ENCODE peak calls at places on chromosomes 7 and 10, in seven cellular contexts. One of them, this sample, is unnamed.
A peak's percentile ranks its signal among the peaks of the same experiment; 100 is the strongest.

GRCh38 chr7:46444266-46444665 is 523.2 kb upstream of the IGFBP3 start:
- DNase-seq in SK-N-SH: no peak
- DNase-seq in H1: no peak
- DNase-seq in GM12878: no peak
- DNase-seq in HepG2: no peak
- DNase-seq in K562: no peak
- DNase-seq in HCT116: peak; percentile 1
- DNase-seq in this sample: no peak

GRCh38 chr7:4789194-4790077 is 14.0 kb downstream of the AP5Z1 start:
- DNase-seq in HCT116: no peak
- DNase-seq in SK-N-SH: peak; percentile 53
- DNase-seq in HepG2: no peak
- DNase-seq in H1: no peak
- DNase-seq in GM12878: no peak
- DNase-seq in K562: no peak
- DNase-seq in this sample: no peak

GRCh38 chr10:48744587-48744986 is 59.9 kb downstream of the WDFY4 start:
- DNase-seq in H1: no peak
- DNase-seq in HCT116: no peak
- DNase-seq in K562: no peak
- DNase-seq in SK-N-SH: no peak
- DNase-seq in HepG2: no peak
- DNase-seq in GM12878: peak; percentile 82
- DNase-seq in this sample: no peak

GRCh38 chr7:150845471-150845870 is 6.8 kb upstream of the AOC1 start:
- DNase-seq in HepG2: no peak
- DNase-seq in GM12878: no peak
- DNase-seq in HCT116: no peak
- DNase-seq in H1: no peak
- DNase-seq in SK-N-SH: peak; percentile 69
- DNase-seq in K562: no peak
- DNase-seq in this sample: no peak

GRCh38 chr7:129422727-129423126 is 11.5 kb upstream of the STRIP2 start:
- DNase-seq in SK-N-SH: no peak
- DNase-seq in HCT116: no peak
- DNase-seq in GM12878: no peak
- DNase-seq in H1: no peak
- DNase-seq in K562: no peak
- DNase-seq in HepG2: no peak
- DNase-seq in this sample: no peak

GRCh38 chr10:104736006-104736405 is 94.9 kb downstream of the SORCS3 start:
- DNase-seq in GM12878: no peak
- DNase-seq in K562: no peak
- DNase-seq in H1: no peak
- DNase-seq in HepG2: no peak
- DNase-seq in HCT116: no peak
- DNase-seq in SK-N-SH: peak; percentile 30
- DNase-seq in this sample: no peak

GRCh38 chr7:116952640-116953371 is 495 bp upstream of the ST7 start:
- DNase-seq in SK-N-SH: peak; percentile 54
- DNase-seq in H1: peak; percentile 67
- DNase-seq in HepG2: peak; percentile 62
- DNase-seq in HCT116: peak; percentile 28
- DNase-seq in K562: peak; percentile 57
- DNase-seq in GM12878: no peak
- DNase-seq in this sample: peak; percentile 33

GRCh38 chr7:2036786-2037185 is 196.0 kb downstream of the MAD1L1 start:
- DNase-seq in HepG2: no peak
- DNase-seq in H1: no peak
- DNase-seq in K562: no peak
- DNase-seq in GM12878: no peak
- DNase-seq in SK-N-SH: peak; percentile 23
- DNase-seq in HCT116: no peak
- DNase-seq in this sample: no peak

GRCh38 chr7:22356855-22357310 is at the start of gene RAPGEF5:
- DNase-seq in GM12878: no peak
- DNase-seq in SK-N-SH: peak; percentile 94
- DNase-seq in K562: no peak
- DNase-seq in HepG2: no peak
- DNase-seq in H1: peak; percentile 63
- DNase-seq in HCT116: peak; percentile 10
- DNase-seq in this sample: no peak

GRCh38 chr10:36256166-36256565 is 614.1 kb upstream of the FZD8 start:
- DNase-seq in K562: no peak
- DNase-seq in HepG2: no peak
- DNase-seq in HCT116: no peak
- DNase-seq in SK-N-SH: no peak
- DNase-seq in GM12878: no peak
- DNase-seq in H1: no peak
- DNase-seq in this sample: no peak

GRCh38 chr7:11650030-11650429 is 182.0 kb downstream of the THSD7A start:
- DNase-seq in HCT116: no peak
- DNase-seq in H1: no peak
- DNase-seq in HepG2: no peak
- DNase-seq in GM12878: no peak
- DNase-seq in SK-N-SH: no peak
- DNase-seq in K562: no peak
- DNase-seq in this sample: no peak

GRCh38 chr7:101743241-101743994 is 74.0 kb upstream of the CUX1 start:
- DNase-seq in HCT116: no peak
- DNase-seq in HepG2: no peak
- DNase-seq in SK-N-SH: peak; percentile 94
- DNase-seq in GM12878: no peak
- DNase-seq in K562: peak; percentile 79
- DNase-seq in H1: peak; percentile 81
- DNase-seq in this sample: peak; percentile 49

GRCh38 chr7:504221-505081 is 15.2 kb downstream of the PDGFA start:
- DNase-seq in HCT116: no peak
- DNase-seq in HepG2: no peak
- DNase-seq in GM12878: no peak
- DNase-seq in H1: no peak
- DNase-seq in SK-N-SH: no peak
- DNase-seq in K562: no peak
- DNase-seq in this sample: no peak

GRCh38 chr7:92631067-92631829 is 41.1 kb upstream of the FAM133B start:
- DNase-seq in HCT116: no peak
- DNase-seq in HepG2: no peak
- DNase-seq in K562: peak; percentile 52
- DNase-seq in H1: no peak
- DNase-seq in GM12878: no peak
- DNase-seq in SK-N-SH: no peak
- DNase-seq in this sample: no peak

GRCh38 chr10:76879116-76879706 is 758.4 kb downstream of the KCNMA1 start:
- DNase-seq in H1: no peak
- DNase-seq in SK-N-SH: peak; percentile 34
- DNase-seq in K562: no peak
- DNase-seq in HCT116: no peak
- DNase-seq in HepG2: no peak
- DNase-seq in GM12878: no peak
- DNase-seq in this sample: no peak

GRCh38 chr7:68925241-68925640 is 673.0 kb upstream of the AUTS2 start:
- DNase-seq in SK-N-SH: no peak
- DNase-seq in HCT116: no peak
- DNase-seq in H1: no peak
- DNase-seq in K562: no peak
- DNase-seq in HepG2: no peak
- DNase-seq in GM12878: no peak
- DNase-seq in this sample: no peak

DNA sequence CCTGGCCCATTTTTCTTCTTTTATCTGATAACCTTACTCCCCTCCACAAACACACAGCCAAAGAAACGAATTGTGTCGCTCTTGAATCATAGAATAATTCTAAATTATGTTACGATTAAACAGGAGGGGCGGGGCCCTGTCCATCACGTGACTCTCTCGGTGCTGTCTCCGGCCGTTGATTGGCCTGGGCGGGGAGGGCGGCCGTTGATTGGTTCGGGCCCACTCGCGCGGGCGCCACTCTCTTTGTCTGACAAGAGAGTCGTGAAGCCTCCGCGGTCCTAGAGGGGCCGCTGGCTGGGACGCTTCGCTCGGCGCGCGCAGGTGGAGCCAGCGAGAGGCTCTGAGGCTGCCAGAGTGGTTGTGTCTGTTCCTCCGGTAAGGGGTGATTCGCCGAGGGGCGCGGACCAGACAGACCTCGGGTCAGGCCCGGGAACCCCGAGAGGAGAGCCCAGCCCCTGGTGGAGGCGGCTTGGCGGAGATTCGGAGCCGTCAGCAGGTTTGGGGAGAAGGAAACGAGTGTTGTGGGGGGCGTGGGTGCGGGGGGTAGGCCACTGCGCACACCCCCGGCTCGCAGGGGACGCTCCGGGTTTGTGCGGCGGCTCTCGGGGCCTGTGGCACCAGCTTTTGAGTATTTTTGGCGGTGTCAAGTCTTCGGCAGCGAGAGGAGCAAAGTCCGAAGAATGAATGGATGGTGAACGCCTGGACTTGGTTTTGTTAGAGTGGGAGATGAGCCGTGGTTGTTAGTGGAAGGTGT is at the start of gene ZNF789:
- DNase-seq in GM12878: peak; percentile 70
- DNase-seq in H1: peak; percentile 97
- DNase-seq in K562: peak; percentile 100
- DNase-seq in SK-N-SH: peak; percentile 100
- DNase-seq in HCT116: peak; percentile 92
- DNase-seq in HepG2: peak; percentile 94
- DNase-seq in this sample: peak; percentile 94
- TF ChIP-seq RAD21 in GM12878: no peak
- TF ChIP-seq RAD21 in H1: no peak
- TF ChIP-seq RAD21 in K562: no peak
- TF ChIP-seq RAD21 in SK-N-SH: no peak
- TF ChIP-seq RAD21 in HCT116: no peak
- TF ChIP-seq RAD21 in HepG2: no peak
- TF ChIP-seq RAD21 in this sample: no peak

DNA sequence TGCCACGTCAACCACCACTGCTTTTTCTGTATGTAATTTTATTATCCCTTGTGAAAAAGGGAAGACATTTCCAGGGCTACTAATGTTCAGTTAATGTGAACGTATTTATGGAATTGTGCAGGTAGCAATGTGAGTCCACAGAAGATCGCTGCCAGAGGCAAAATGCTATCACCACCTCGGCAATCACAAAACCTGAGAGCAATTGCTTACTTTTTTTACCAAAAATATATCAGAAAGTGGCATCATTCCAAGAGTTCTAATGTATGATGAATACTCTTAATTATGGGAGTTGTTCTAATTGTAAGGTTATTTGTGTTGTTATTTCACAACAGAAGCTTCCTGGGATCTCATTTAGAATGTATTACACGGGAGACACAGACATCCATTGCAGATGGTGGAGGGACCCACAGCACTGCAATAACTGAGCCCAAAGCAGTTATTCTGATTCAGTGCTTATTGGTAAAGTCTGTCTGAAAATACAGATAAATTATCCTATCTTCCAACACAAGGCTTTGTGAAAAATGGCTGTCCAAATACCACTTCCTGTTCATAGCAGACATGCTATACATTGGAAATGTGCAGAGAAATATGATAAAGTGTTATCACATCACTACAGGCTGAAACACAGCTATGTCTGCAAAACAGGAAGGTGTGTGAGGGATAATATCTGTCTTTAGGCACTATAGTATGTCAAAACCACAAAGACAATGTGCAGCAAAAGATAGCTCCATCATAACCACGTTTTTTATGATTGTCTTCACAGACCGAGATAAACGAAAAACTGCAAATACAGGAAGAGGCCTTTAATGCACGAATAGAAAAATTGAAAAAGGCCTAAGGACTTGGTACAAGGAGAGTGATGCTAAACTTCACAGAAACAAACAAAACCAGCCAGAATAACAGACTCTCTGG is 102.7 kb downstream of the CABCOCO1 start:
- DNase-seq in SK-N-SH: peak; percentile 44
- DNase-seq in HepG2: no peak
- DNase-seq in HCT116: no peak
- DNase-seq in K562: peak; percentile 92
- DNase-seq in H1: no peak
- DNase-seq in GM12878: no peak
- DNase-seq in this sample: no peak
- H3K4me2 ChIP-seq in SK-N-SH: no peak overlapping the region
- H3K4me2 ChIP-seq in HepG2: no peak overlapping the region
- H3K4me2 ChIP-seq in HCT116: no peak overlapping the region
- H3K4me2 ChIP-seq in K562: peak overlapping the region; percentile 73
- H3K4me2 ChIP-seq in H1: no peak overlapping the region
- H3K4me2 ChIP-seq in GM12878: no peak overlapping the region
- H3K4me2 ChIP-seq in this sample: no peak overlapping the region

DNA sequence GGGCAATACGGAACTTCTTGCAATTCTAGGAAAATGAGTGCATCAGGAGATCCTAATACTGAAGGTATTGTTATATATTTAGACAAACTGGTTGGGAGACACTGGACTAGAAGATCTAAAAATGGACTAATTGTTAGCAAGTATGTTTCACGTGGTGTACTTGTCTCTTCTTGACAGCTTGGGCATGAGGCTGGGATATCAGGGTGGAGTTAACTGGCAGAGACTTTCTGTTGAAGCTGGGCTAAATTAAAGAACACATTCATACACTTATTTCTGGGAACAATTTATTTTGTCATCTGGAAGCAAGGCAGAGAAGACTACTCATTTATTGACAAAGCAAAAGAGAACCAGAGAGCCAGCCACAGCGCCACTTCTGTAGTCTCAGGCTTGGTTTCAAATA is 25.9 kb downstream of the TYW1 start:
- DNase-seq in H1: no peak
- DNase-seq in K562: no peak
- DNase-seq in SK-N-SH: no peak
- DNase-seq in GM12878: no peak
- DNase-seq in HepG2: no peak
- DNase-seq in HCT116: no peak
- DNase-seq in this sample: no peak
- H3K9ac ChIP-seq in H1: no peak overlapping the region
- H3K9ac ChIP-seq in K562: no peak overlapping the region
- H3K9ac ChIP-seq in SK-N-SH: no peak overlapping the region
- H3K9ac ChIP-seq in GM12878: no peak overlapping the region
- H3K9ac ChIP-seq in HepG2: no peak overlapping the region
- H3K9ac ChIP-seq in HCT116: no peak overlapping the region
- H3K9ac ChIP-seq in this sample: no peak overlapping the region

DNA sequence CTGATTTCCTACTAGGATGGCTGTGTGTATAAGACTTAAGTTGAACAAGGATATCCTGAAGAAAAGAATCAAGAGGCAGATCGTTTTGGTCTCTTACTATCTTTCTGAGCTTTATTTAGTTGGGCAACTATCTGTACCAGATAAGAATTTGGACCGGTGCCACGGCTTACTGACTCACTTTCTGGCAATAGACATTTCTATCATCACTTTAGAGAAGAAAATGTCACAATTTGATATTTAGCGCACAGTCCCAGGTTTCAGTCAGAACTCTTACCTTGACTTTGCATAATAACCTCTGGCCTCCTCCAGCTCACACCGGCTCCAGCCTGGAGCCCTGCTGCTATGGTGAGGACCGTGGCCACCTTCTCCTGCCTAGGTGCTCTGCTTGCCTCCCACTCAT is 218.2 kb upstream of the MDFIC start:
- DNase-seq in SK-N-SH: no peak
- DNase-seq in GM12878: no peak
- DNase-seq in K562: no peak
- DNase-seq in HCT116: no peak
- DNase-seq in H1: no peak
- DNase-seq in HepG2: no peak
- DNase-seq in this sample: peak; percentile 42
- TF ChIP-seq RAD21 in SK-N-SH: no peak
- TF ChIP-seq RAD21 in GM12878: no peak
- TF ChIP-seq RAD21 in K562: no peak
- TF ChIP-seq RAD21 in HCT116: no peak
- TF ChIP-seq RAD21 in H1: no peak
- TF ChIP-seq RAD21 in HepG2: no peak
- TF ChIP-seq RAD21 in this sample: no peak